ENCODE peak calls at places on chromosomes 4 and X, in five cellular contexts. One of them, this sample, is unnamed. For H3K4me1, the result is how much of the 10 kb centered on the place peaks cover.

GRCh38 chr4:166432125-166432524 is 559.1 kb downstream of the TLL1 start:
- DNase-seq in psoas muscle: no peak
- DNase-seq in testis: no peak
- DNase-seq in NT2/D1: no peak
- DNase-seq in foreskin keratinocyte: no peak
- DNase-seq in this sample: no peak

GRCh38 chr4:3070709-3071500 is 3.4 kb downstream of the HTT-AS start:
- DNase-seq in psoas muscle: no peak
- DNase-seq in testis: no peak
- DNase-seq in NT2/D1: no peak
- DNase-seq in foreskin keratinocyte: no peak
- DNase-seq in this sample: no peak

GRCh38 chrX:57595381-57595811 is 3.6 kb downstream of the ZXDB start:
- DNase-seq in psoas muscle: no peak
- DNase-seq in testis: peak
- DNase-seq in NT2/D1: no peak
- DNase-seq in foreskin keratinocyte: peak
- DNase-seq in this sample: peak

GRCh38 chr4:26863512-26863911 is 2.9 kb downstream of the STIM2 start:
- DNase-seq in psoas muscle: no peak
- DNase-seq in testis: no peak
- DNase-seq in NT2/D1: no peak
- DNase-seq in foreskin keratinocyte: no peak
- DNase-seq in this sample: no peak

GRCh38 chrX:18962329-18962728 is 21.6 kb downstream of the PHKA2 start:
- DNase-seq in psoas muscle: no peak
- DNase-seq in testis: no peak
- DNase-seq in NT2/D1: no peak
- DNase-seq in foreskin keratinocyte: no peak
- DNase-seq in this sample: no peak

GRCh38 chr4:5112333-5112732 is 61.1 kb downstream of the STK32B start:
- DNase-seq in psoas muscle: no peak
- DNase-seq in testis: no peak
- DNase-seq in NT2/D1: no peak
- DNase-seq in foreskin keratinocyte: no peak
- DNase-seq in this sample: no peak

GRCh38 chrX:30995705-30996104 is 76.1 kb downstream of the FTHL17 start:
- DNase-seq in psoas muscle: no peak
- DNase-seq in testis: no peak
- DNase-seq in NT2/D1: no peak
- DNase-seq in foreskin keratinocyte: no peak
- DNase-seq in this sample: no peak

GRCh38 chr4:112236040-112236439 is 4.5 kb downstream of the AP1AR start:
- DNase-seq in psoas muscle: no peak
- DNase-seq in testis: no peak
- DNase-seq in NT2/D1: no peak
- DNase-seq in foreskin keratinocyte: no peak
- DNase-seq in this sample: no peak

GRCh38 chr4:5051692-5052423 is 578 bp downstream of the STK32B start:
- DNase-seq in psoas muscle: no peak
- DNase-seq in testis: peak
- DNase-seq in NT2/D1: no peak
- DNase-seq in foreskin keratinocyte: no peak
- DNase-seq in this sample: no peak

GRCh38 chrX:146435472-146435871 is 374.1 kb upstream of the CXorf51B start:
- DNase-seq in psoas muscle: no peak
- DNase-seq in testis: no peak
- DNase-seq in NT2/D1: no peak
- DNase-seq in foreskin keratinocyte: no peak
- DNase-seq in this sample: no peak

GRCh38 chrX:49042581-49043219 is 457 bp downstream of the TFE3 start:
- DNase-seq in psoas muscle: no peak
- DNase-seq in testis: no peak
- DNase-seq in NT2/D1: no peak
- DNase-seq in foreskin keratinocyte: no peak
- DNase-seq in this sample: no peak

GRCh38 chrX:139930923-139931645 is 1.8 kb downstream of the ATP11C start:
- DNase-seq in psoas muscle: peak
- DNase-seq in testis: peak
- DNase-seq in NT2/D1: no peak
- DNase-seq in foreskin keratinocyte: no peak
- DNase-seq in this sample: peak

GRCh38 chr4:4507923-4508322 is 33.9 kb downstream of the STX18 start:
- DNase-seq in psoas muscle: no peak
- DNase-seq in testis: no peak
- DNase-seq in NT2/D1: no peak
- DNase-seq in foreskin keratinocyte: no peak
- DNase-seq in this sample: no peak

GRCh38 chr4:71389149-71389840 is 50.5 kb downstream of the SLC4A4 start:
- DNase-seq in psoas muscle: no peak
- DNase-seq in testis: peak
- DNase-seq in NT2/D1: no peak
- DNase-seq in foreskin keratinocyte: no peak
- DNase-seq in this sample: peak

GRCh38 chr4:121551271-121551670 is 145.5 kb downstream of the ANXA5 start:
- DNase-seq in psoas muscle: no peak
- DNase-seq in testis: no peak
- DNase-seq in NT2/D1: no peak
- DNase-seq in foreskin keratinocyte: peak
- DNase-seq in this sample: no peak

GRCh38 chr4:104491396-104491821 is 3.3 kb downstream of the CXXC4 start:
- DNase-seq in psoas muscle: peak
- DNase-seq in testis: peak
- DNase-seq in NT2/D1: no peak
- DNase-seq in foreskin keratinocyte: no peak
- DNase-seq in this sample: peak

GRCh38 chr4:134365852-134366251 is 164.3 kb upstream of the PABPC4L start:
- DNase-seq in psoas muscle: no peak
- DNase-seq in testis: no peak
- DNase-seq in NT2/D1: no peak
- DNase-seq in foreskin keratinocyte: peak
- DNase-seq in this sample: no peak

GRCh38 chr4:56215901-56216300 is 171.4 kb downstream of the AASDH start:
- DNase-seq in psoas muscle: no peak
- DNase-seq in testis: peak
- DNase-seq in NT2/D1: no peak
- DNase-seq in foreskin keratinocyte: no peak
- DNase-seq in this sample: no peak

GRCh38 chrX:274904-275475 is 6.2 kb upstream of the PLCXD1 start:
- DNase-seq in psoas muscle: peak
- DNase-seq in testis: no peak
- DNase-seq in NT2/D1: no peak
- DNase-seq in foreskin keratinocyte: no peak
- DNase-seq in this sample: no peak

GRCh38 chr4:175790067-175790466 is 22.0 kb downstream of the GPM6A start:
- DNase-seq in psoas muscle: no peak
- DNase-seq in testis: no peak
- DNase-seq in NT2/D1: no peak
- DNase-seq in foreskin keratinocyte: no peak
- DNase-seq in this sample: no peak

GRCh38 chr4:151667025-151667424 is 93.8 kb downstream of the GATB start:
- DNase-seq in psoas muscle: peak
- DNase-seq in testis: no peak
- DNase-seq in NT2/D1: no peak
- DNase-seq in foreskin keratinocyte: no peak
- DNase-seq in this sample: no peak

GRCh38 chrX:1725472-1725871 is 110.6 kb downstream of the ASMT start:
- DNase-seq in psoas muscle: no peak
- DNase-seq in testis: no peak
- DNase-seq in NT2/D1: no peak
- DNase-seq in foreskin keratinocyte: no peak
- DNase-seq in this sample: no peak

GRCh38 chr4:81854406-81854805 is 382.7 kb upstream of the RASGEF1B start:
- DNase-seq in psoas muscle: no peak
- DNase-seq in testis: no peak
- DNase-seq in NT2/D1: no peak
- DNase-seq in foreskin keratinocyte: no peak
- DNase-seq in this sample: no peak

GRCh38 chr4:127997534-127998388 is 32.6 kb downstream of the ABHD18 start:
- DNase-seq in psoas muscle: no peak
- DNase-seq in testis: no peak
- DNase-seq in NT2/D1: no peak
- DNase-seq in foreskin keratinocyte: peak
- DNase-seq in this sample: no peak

GRCh38 chr4:158122501-158122900 is 50.3 kb downstream of the GASK1B start:
- DNase-seq in psoas muscle: no peak
- DNase-seq in testis: no peak
- DNase-seq in NT2/D1: no peak
- DNase-seq in foreskin keratinocyte: no peak
- DNase-seq in this sample: no peak

GRCh38 chrX:71938371-71938770 is 27.7 kb downstream of the NHSL2 start:
- DNase-seq in psoas muscle: no peak
- DNase-seq in testis: no peak
- DNase-seq in NT2/D1: no peak
- DNase-seq in foreskin keratinocyte: no peak
- DNase-seq in this sample: no peak

GRCh38 chr4:44447563-44448504 is 775 bp downstream of the KCTD8 start:
- DNase-seq in psoas muscle: peak
- DNase-seq in testis: peak
- DNase-seq in NT2/D1: no peak
- DNase-seq in foreskin keratinocyte: peak
- DNase-seq in this sample: peak

GRCh38 chrX:69285881-69286545 is 120.8 kb upstream of the PJA1 start:
- DNase-seq in psoas muscle: peak
- DNase-seq in testis: peak
- DNase-seq in NT2/D1: no peak
- DNase-seq in foreskin keratinocyte: no peak
- DNase-seq in this sample: peak

GRCh38 chr4:154559141-154559841 is 3.5 kb upstream of the FGB start:
- DNase-seq in psoas muscle: no peak
- DNase-seq in testis: no peak
- DNase-seq in NT2/D1: no peak
- DNase-seq in foreskin keratinocyte: no peak
- DNase-seq in this sample: no peak

GRCh38 chr4:7280906-7281305 is 88.6 kb downstream of the SORCS2 start:
- DNase-seq in psoas muscle: no peak
- DNase-seq in testis: no peak
- DNase-seq in NT2/D1: no peak
- DNase-seq in foreskin keratinocyte: peak
- DNase-seq in this sample: no peak

GRCh38 chrX:141642979-141643378 is 53.5 kb downstream of the SPANXA2 start:
- DNase-seq in psoas muscle: no peak
- DNase-seq in testis: no peak
- DNase-seq in NT2/D1: no peak
- DNase-seq in foreskin keratinocyte: no peak
- DNase-seq in this sample: no peak

GRCh38 chr4:125062079-125062478 is 252.7 kb upstream of the FAT4 start:
- DNase-seq in psoas muscle: no peak
- DNase-seq in testis: no peak
- DNase-seq in NT2/D1: no peak
- DNase-seq in foreskin keratinocyte: no peak
- DNase-seq in this sample: no peak

GRCh38 chrX:41984628-41985027 is 61.3 kb upstream of the CASK start:
- DNase-seq in psoas muscle: no peak
- DNase-seq in testis: no peak
- DNase-seq in NT2/D1: no peak
- DNase-seq in foreskin keratinocyte: peak
- DNase-seq in this sample: no peak

GRCh38 chr4:40681600-40682297 is 52.1 kb upstream of the RBM47 start:
- DNase-seq in psoas muscle: no peak
- DNase-seq in testis: no peak
- DNase-seq in NT2/D1: no peak
- DNase-seq in foreskin keratinocyte: no peak
- DNase-seq in this sample: no peak

GRCh38 chr4:80184791-80185756 is 12.2 kb upstream of the PRDM8 start:
- DNase-seq in psoas muscle: no peak
- DNase-seq in testis: no peak
- DNase-seq in NT2/D1: no peak
- DNase-seq in foreskin keratinocyte: no peak
- DNase-seq in this sample: peak

GRCh38 chr4:15682340-15682725 is 706 bp downstream of the FAM200B start:
- DNase-seq in psoas muscle: no peak
- DNase-seq in testis: no peak
- DNase-seq in NT2/D1: no peak
- DNase-seq in foreskin keratinocyte: no peak
- DNase-seq in this sample: no peak

GRCh38 chr4:15682790-15683495 is 1.3 kb downstream of the FAM200B start:
- DNase-seq in psoas muscle: no peak
- DNase-seq in testis: no peak
- DNase-seq in NT2/D1: no peak
- DNase-seq in foreskin keratinocyte: no peak
- DNase-seq in this sample: no peak

GRCh38 chr4:15681372-15682339 is at the start of gene FAM200B:
- DNase-seq in psoas muscle: peak
- DNase-seq in testis: peak
- DNase-seq in NT2/D1: peak
- DNase-seq in foreskin keratinocyte: peak
- DNase-seq in this sample: peak

GRCh38 chr4:15677507-15677988 is 4.1 kb upstream of the FAM200B start:
- DNase-seq in psoas muscle: no peak
- DNase-seq in testis: no peak
- DNase-seq in NT2/D1: no peak
- DNase-seq in foreskin keratinocyte: peak
- DNase-seq in this sample: no peak

GRCh38 chr4:15681067-15681371 is 608 bp upstream of the FAM200B start:
- DNase-seq in psoas muscle: no peak
- DNase-seq in testis: no peak
- DNase-seq in NT2/D1: no peak
- DNase-seq in foreskin keratinocyte: no peak
- DNase-seq in this sample: no peak
- H3K4me1 ChIP-seq in psoas muscle: under half
- H3K4me1 ChIP-seq in testis: under half
- H3K4me1 ChIP-seq in NT2/D1: under half
- H3K4me1 ChIP-seq in foreskin keratinocyte: under half
- H3K4me1 ChIP-seq in this sample: under half

GRCh38 chr4:173178144-173178543 is 9.5 kb downstream of the GALNT7 start:
- DNase-seq in psoas muscle: no peak
- DNase-seq in testis: no peak
- DNase-seq in NT2/D1: no peak
- DNase-seq in foreskin keratinocyte: no peak
- DNase-seq in this sample: no peak
- H3K4me1 ChIP-seq in psoas muscle: under half
- H3K4me1 ChIP-seq in testis: under half
- H3K4me1 ChIP-seq in NT2/D1: under half
- H3K4me1 ChIP-seq in foreskin keratinocyte: under half
- H3K4me1 ChIP-seq in this sample: under half

GRCh38 chr4:78220283-78220682 is 163.2 kb downstream of the FRAS1 start:
- DNase-seq in psoas muscle: no peak
- DNase-seq in testis: no peak
- DNase-seq in NT2/D1: no peak
- DNase-seq in foreskin keratinocyte: peak
- DNase-seq in this sample: no peak
- H3K4me1 ChIP-seq in psoas muscle: under half
- H3K4me1 ChIP-seq in testis: under half
- H3K4me1 ChIP-seq in NT2/D1: under half
- H3K4me1 ChIP-seq in foreskin keratinocyte: under half
- H3K4me1 ChIP-seq in this sample: under half

GRCh38 chr4:84562156-84562555 is 20.8 kb upstream of the CDS1 start:
- DNase-seq in psoas muscle: no peak
- DNase-seq in testis: no peak
- DNase-seq in NT2/D1: no peak
- DNase-seq in foreskin keratinocyte: no peak
- DNase-seq in this sample: no peak
- H3K4me1 ChIP-seq in psoas muscle: under half
- H3K4me1 ChIP-seq in testis: under half
- H3K4me1 ChIP-seq in NT2/D1: under half
- H3K4me1 ChIP-seq in foreskin keratinocyte: under half
- H3K4me1 ChIP-seq in this sample: under half

GRCh38 chr4:1854752-1855151 is 1.2 kb downstream of the LETM1 start:
- DNase-seq in psoas muscle: no peak
- DNase-seq in testis: no peak
- DNase-seq in NT2/D1: no peak
- DNase-seq in foreskin keratinocyte: no peak
- DNase-seq in this sample: no peak
- H3K4me1 ChIP-seq in psoas muscle: under half
- H3K4me1 ChIP-seq in testis: under half
- H3K4me1 ChIP-seq in NT2/D1: under half
- H3K4me1 ChIP-seq in foreskin keratinocyte: under half
- H3K4me1 ChIP-seq in this sample: under half